ENCODE peak calls at places on chromosomes 6 and 20, in five cellular contexts. D is NCI-H1105 treated with DMSO at 0.1 percent for 48 hours; X is activated naive CD8-positive, alpha-beta T cell treated with anti-CD3 and anti-CD28 coated beads, Interleukin-2, amount 50 U/mL, for 24 hours; G is progenitor cell of endocrine pancreas; Y is fibroblast of the aortic adventitia. P is an unnamed sample.

GRCh38 chr6:95923518-95923917 is 92.3 kb upstream of the FUT9 start:
- DNase-seq in D (no peak), X (peak), G (no peak), Y (no peak), P (peak)

GRCh38 chr6:26104457-26105108 is 17.4 kb downstream of the HFE start:
- DNase-seq in D (no peak), X (peak), G (no peak), Y (no peak), P (no peak)

GRCh38 chr6:68633654-68634502 is 1.2 kb upstream of the ADGRB3 start:
- DNase-seq in D (peak), X (no peak), G (no peak), Y (no peak), P (no peak)

GRCh38 chr6:121482004-121482693 is 46.7 kb downstream of the GJA1 start:
- DNase-seq in D (no peak), X (no peak), G (no peak), Y (peak), P (peak)

GRCh38 chr6:110255356-110255755 is 75.1 kb downstream of the CDC40 start:
- DNase-seq in D (no peak), X (peak), G (peak), Y (peak), P (peak)

GRCh38 chr6:41247288-41247865 is 19.2 kb downstream of the TREML4 start:
- DNase-seq in D (no peak), X (no peak), G (no peak), Y (no peak), P (no peak)

GRCh38 chr20:20210327-20210726 is 157.6 kb upstream of the INSM1 start:
- DNase-seq in D (no peak), X (no peak), G (no peak), Y (no peak), P (peak)

GRCh38 chr20:39669659-39670058 is 707.5 kb downstream of the DHX35 start:
- DNase-seq in D (no peak), X (no peak), G (no peak), Y (no peak), P (no peak)